ENCODE peak calls at places on chromosomes 11 and 22, in eight cellular contexts. One of them, this sample, is unnamed.

GRCh38 chr11:116532066-116532465 is 240.7 kb downstream of the BUD13 start:
- DNase-seq in MCF 10A: no peak
- DNase-seq in H54: no peak
- DNase-seq in right lobe of liver: peak; percentile 19
- DNase-seq in tibial artery: no peak
- DNase-seq in right atrium auricular region: no peak
- DNase-seq in stimulated activated CD4-positive, alpha-beta T cell treated with anti-CD3 and anti-CD28 coated beads, Interleukin-2, amount 100 ng/mL, for 48 hours: no peak
- DNase-seq in cortex of kidney: no peak
- DNase-seq in this sample: no peak

GRCh38 chr11:114296190-114296978 is at the start of gene NNMT:
- DNase-seq in right lobe of liver: peak; percentile 86
- DNase-seq in right atrium auricular region: peak; percentile 82
- DNase-seq in tibial artery: peak; percentile 91
- DNase-seq in MCF 10A: peak; percentile 99
- DNase-seq in H54: no peak
- DNase-seq in stimulated activated CD4-positive, alpha-beta T cell treated with anti-CD3 and anti-CD28 coated beads, Interleukin-2, amount 100 ng/mL, for 48 hours: no peak
- DNase-seq in cortex of kidney: no peak
- DNase-seq in this sample: peak; percentile 40

GRCh38 chr22:49636214-49636613 is 191.5 kb downstream of the BRD1 start:
- DNase-seq in stimulated activated CD4-positive, alpha-beta T cell treated with anti-CD3 and anti-CD28 coated beads, Interleukin-2, amount 100 ng/mL, for 48 hours: no peak
- DNase-seq in MCF 10A: no peak
- DNase-seq in tibial artery: no peak
- DNase-seq in H54: no peak
- DNase-seq in right lobe of liver: no peak
- DNase-seq in right atrium auricular region: no peak
- DNase-seq in cortex of kidney: no peak
- DNase-seq in this sample: no peak

GRCh38 chr11:123159146-123159857 is 35.7 kb downstream of the CLMP start:
- DNase-seq in cortex of kidney: no peak
- DNase-seq in right lobe of liver: no peak
- DNase-seq in tibial artery: no peak
- DNase-seq in MCF 10A: peak; percentile 84
- DNase-seq in stimulated activated CD4-positive, alpha-beta T cell treated with anti-CD3 and anti-CD28 coated beads, Interleukin-2, amount 100 ng/mL, for 48 hours: no peak
- DNase-seq in H54: no peak
- DNase-seq in right atrium auricular region: no peak
- DNase-seq in this sample: no peak

GRCh38 chr11:112304914-112305313 is 44.3 kb upstream of the PLET1 start:
- DNase-seq in cortex of kidney: no peak
- DNase-seq in stimulated activated CD4-positive, alpha-beta T cell treated with anti-CD3 and anti-CD28 coated beads, Interleukin-2, amount 100 ng/mL, for 48 hours: no peak
- DNase-seq in right atrium auricular region: no peak
- DNase-seq in right lobe of liver: no peak
- DNase-seq in H54: no peak
- DNase-seq in MCF 10A: no peak
- DNase-seq in tibial artery: no peak
- DNase-seq in this sample: no peak

GRCh38 chr11:61775606-61776554 is 16.5 kb downstream of the TMEM258 start:
- DNase-seq in H54: no peak
- DNase-seq in right atrium auricular region: no peak
- DNase-seq in MCF 10A: no peak
- DNase-seq in right lobe of liver: no peak
- DNase-seq in tibial artery: no peak
- DNase-seq in cortex of kidney: no peak
- DNase-seq in stimulated activated CD4-positive, alpha-beta T cell treated with anti-CD3 and anti-CD28 coated beads, Interleukin-2, amount 100 ng/mL, for 48 hours: no peak
- DNase-seq in this sample: no peak

GRCh38 chr22:49094151-49094550 is 733.5 kb downstream of the BRD1 start:
- DNase-seq in right lobe of liver: no peak
- DNase-seq in tibial artery: no peak
- DNase-seq in cortex of kidney: no peak
- DNase-seq in stimulated activated CD4-positive, alpha-beta T cell treated with anti-CD3 and anti-CD28 coated beads, Interleukin-2, amount 100 ng/mL, for 48 hours: no peak
- DNase-seq in H54: no peak
- DNase-seq in right atrium auricular region: no peak
- DNase-seq in MCF 10A: no peak
- DNase-seq in this sample: no peak

GRCh38 chr11:70128435-70128906 is 50.4 kb downstream of the ANO1 start:
- DNase-seq in tibial artery: no peak
- DNase-seq in stimulated activated CD4-positive, alpha-beta T cell treated with anti-CD3 and anti-CD28 coated beads, Interleukin-2, amount 100 ng/mL, for 48 hours: no peak
- DNase-seq in cortex of kidney: no peak
- DNase-seq in MCF 10A: peak; percentile 46
- DNase-seq in right atrium auricular region: no peak
- DNase-seq in right lobe of liver: peak; percentile 88
- DNase-seq in H54: peak; percentile 94
- DNase-seq in this sample: no peak

GRCh38 chr22:49097966-49098365 is 729.7 kb downstream of the BRD1 start:
- DNase-seq in right lobe of liver: no peak
- DNase-seq in stimulated activated CD4-positive, alpha-beta T cell treated with anti-CD3 and anti-CD28 coated beads, Interleukin-2, amount 100 ng/mL, for 48 hours: no peak
- DNase-seq in cortex of kidney: no peak
- DNase-seq in H54: no peak
- DNase-seq in MCF 10A: no peak
- DNase-seq in right atrium auricular region: no peak
- DNase-seq in tibial artery: no peak
- DNase-seq in this sample: no peak

GRCh38 chr11:106585061-106585460 is 433.2 kb downstream of the GUCY1A2 start:
- DNase-seq in right atrium auricular region: no peak
- DNase-seq in right lobe of liver: no peak
- DNase-seq in tibial artery: no peak
- DNase-seq in H54: no peak
- DNase-seq in stimulated activated CD4-positive, alpha-beta T cell treated with anti-CD3 and anti-CD28 coated beads, Interleukin-2, amount 100 ng/mL, for 48 hours: no peak
- DNase-seq in MCF 10A: peak; percentile 39
- DNase-seq in cortex of kidney: no peak
- DNase-seq in this sample: no peak

GRCh38 chr11:69297926-69298777 is 4.2 kb downstream of the MYEOV start:
- DNase-seq in MCF 10A: peak; percentile 86
- DNase-seq in tibial artery: peak; percentile 88
- DNase-seq in right atrium auricular region: peak; percentile 93
- DNase-seq in H54: peak; percentile 66
- DNase-seq in cortex of kidney: no peak
- DNase-seq in stimulated activated CD4-positive, alpha-beta T cell treated with anti-CD3 and anti-CD28 coated beads, Interleukin-2, amount 100 ng/mL, for 48 hours: no peak
- DNase-seq in right lobe of liver: peak; percentile 68
- DNase-seq in this sample: peak; percentile 56

GRCh38 chr11:4090258-4090657 is 4.3 kb upstream of the RRM1 start:
- DNase-seq in cortex of kidney: no peak
- DNase-seq in stimulated activated CD4-positive, alpha-beta T cell treated with anti-CD3 and anti-CD28 coated beads, Interleukin-2, amount 100 ng/mL, for 48 hours: no peak
- DNase-seq in tibial artery: no peak
- DNase-seq in right lobe of liver: no peak
- DNase-seq in right atrium auricular region: no peak
- DNase-seq in H54: no peak
- DNase-seq in MCF 10A: no peak
- DNase-seq in this sample: no peak

This sample was measured in RWPE1.